ENCODE peak calls at places on chromosome 21, in five cellular contexts. One of them, this sample, is unnamed.

GRCh38 chr21:35226302-35226701 is 177.2 kb upstream of the RUNX1 start:
- DNase-seq in effector memory CD4-positive, alpha-beta T cell: no peak
- DNase-seq in IMR-90: peak; percentile 75
- DNase-seq in bronchial epithelial cell: no peak
- DNase-seq in SJSA1: no peak
- DNase-seq in this sample: peak; percentile 33

GRCh38 chr21:15682977-15683376 is 46.8 kb upstream of the USP25 start:
- DNase-seq in bronchial epithelial cell: peak; percentile 86
- DNase-seq in IMR-90: peak; percentile 57
- DNase-seq in effector memory CD4-positive, alpha-beta T cell: no peak
- DNase-seq in SJSA1: no peak
- DNase-seq in this sample: no peak

GRCh38 chr21:24825348-24825747 is 781.9 kb downstream of the MRPL39 start:
- DNase-seq in IMR-90: no peak
- DNase-seq in bronchial epithelial cell: no peak
- DNase-seq in effector memory CD4-positive, alpha-beta T cell: no peak
- DNase-seq in SJSA1: no peak
- DNase-seq in this sample: no peak

GRCh38 chr21:35923971-35924370 is 136.4 kb downstream of the SETD4 start:
- DNase-seq in IMR-90: no peak
- DNase-seq in SJSA1: no peak
- DNase-seq in effector memory CD4-positive, alpha-beta T cell: no peak
- DNase-seq in bronchial epithelial cell: no peak
- DNase-seq in this sample: no peak

GRCh38 chr21:40340357-40340756 is 473.1 kb downstream of the PCP4 start:
- DNase-seq in bronchial epithelial cell: no peak
- DNase-seq in SJSA1: no peak
- DNase-seq in IMR-90: no peak
- DNase-seq in effector memory CD4-positive, alpha-beta T cell: no peak
- DNase-seq in this sample: no peak

GRCh38 chr21:31347435-31348032 is 3.5 kb upstream of the TIAM1 start:
- DNase-seq in IMR-90: peak; percentile 50
- DNase-seq in effector memory CD4-positive, alpha-beta T cell: no peak
- DNase-seq in SJSA1: no peak
- DNase-seq in bronchial epithelial cell: peak; percentile 62
- DNase-seq in this sample: no peak

GRCh38 chr21:35578831-35579470 is 481.4 kb downstream of the SETD4 start:
- DNase-seq in IMR-90: peak; percentile 66
- DNase-seq in SJSA1: no peak
- DNase-seq in effector memory CD4-positive, alpha-beta T cell: no peak
- DNase-seq in bronchial epithelial cell: peak; percentile 60
- DNase-seq in this sample: no peak

GRCh38 chr21:16570196-16570595 is 840.4 kb downstream of the USP25 start:
- DNase-seq in bronchial epithelial cell: no peak
- DNase-seq in IMR-90: peak; percentile 39
- DNase-seq in SJSA1: no peak
- DNase-seq in effector memory CD4-positive, alpha-beta T cell: no peak
- DNase-seq in this sample: no peak

GRCh38 chr21:34788879-34789278 is 120.1 kb downstream of the CLIC6 start:
- DNase-seq in SJSA1: no peak
- DNase-seq in IMR-90: no peak
- DNase-seq in bronchial epithelial cell: no peak
- DNase-seq in effector memory CD4-positive, alpha-beta T cell: no peak
- DNase-seq in this sample: no peak

GRCh38 chr21:31732891-31733520 is 1.1 kb upstream of the SCAF4 start:
- DNase-seq in SJSA1: no peak
- DNase-seq in effector memory CD4-positive, alpha-beta T cell: no peak
- DNase-seq in IMR-90: peak; percentile 35
- DNase-seq in bronchial epithelial cell: no peak
- DNase-seq in this sample: no peak

GRCh38 chr21:34808569-34809204 is 139.9 kb downstream of the CLIC6 start:
- DNase-seq in IMR-90: peak; percentile 88
- DNase-seq in effector memory CD4-positive, alpha-beta T cell: no peak
- DNase-seq in bronchial epithelial cell: peak; percentile 69
- DNase-seq in SJSA1: peak; percentile 48
- DNase-seq in this sample: no peak

GRCh38 chr21:40447016-40447415 is 399.9 kb downstream of the DSCAM start:
- DNase-seq in bronchial epithelial cell: no peak
- DNase-seq in SJSA1: no peak
- DNase-seq in IMR-90: no peak
- DNase-seq in effector memory CD4-positive, alpha-beta T cell: no peak
- DNase-seq in this sample: no peak

GRCh38 chr21:46009951-46010655 is 28.5 kb downstream of the COL6A1 start:
- DNase-seq in IMR-90: no peak
- DNase-seq in bronchial epithelial cell: no peak
- DNase-seq in SJSA1: no peak
- DNase-seq in effector memory CD4-positive, alpha-beta T cell: no peak
- DNase-seq in this sample: no peak

GRCh38 chr21:32611471-32611997 is 643 bp downstream of the CFAP298 start:
- DNase-seq in SJSA1: no peak
- DNase-seq in bronchial epithelial cell: peak; percentile 18
- DNase-seq in effector memory CD4-positive, alpha-beta T cell: no peak
- DNase-seq in IMR-90: peak; percentile 18
- DNase-seq in this sample: no peak

GRCh38 chr21:28579986-28580550 is 412.6 kb downstream of the LTN1 start:
- DNase-seq in IMR-90: no peak
- DNase-seq in bronchial epithelial cell: no peak
- DNase-seq in SJSA1: no peak
- DNase-seq in effector memory CD4-positive, alpha-beta T cell: no peak
- DNase-seq in this sample: no peak

GRCh38 chr21:18673789-18674188 is 270.2 kb upstream of the TMPRSS15 start:
- DNase-seq in SJSA1: no peak
- DNase-seq in IMR-90: no peak
- DNase-seq in bronchial epithelial cell: no peak
- DNase-seq in effector memory CD4-positive, alpha-beta T cell: no peak
- DNase-seq in this sample: no peak

GRCh38 chr21:14550200-14550599 is 4.1 kb upstream of the SAMSN1 start:
- DNase-seq in IMR-90: no peak
- DNase-seq in SJSA1: no peak
- DNase-seq in effector memory CD4-positive, alpha-beta T cell: no peak
- DNase-seq in bronchial epithelial cell: no peak
- DNase-seq in this sample: no peak

GRCh38 chr21:36164427-36164784 is 7.8 kb downstream of the DOP1B start:
- DNase-seq in bronchial epithelial cell: no peak
- DNase-seq in IMR-90: no peak
- DNase-seq in effector memory CD4-positive, alpha-beta T cell: no peak
- DNase-seq in SJSA1: no peak
- DNase-seq in this sample: no peak

GRCh38 chr21:16407403-16408279 is 677.9 kb downstream of the USP25 start:
- DNase-seq in SJSA1: no peak
- DNase-seq in effector memory CD4-positive, alpha-beta T cell: no peak
- DNase-seq in IMR-90: no peak
- DNase-seq in bronchial epithelial cell: no peak
- DNase-seq in this sample: no peak

GRCh38 chr21:30044447-30045064 is 104.8 kb upstream of the GRIK1 start:
- DNase-seq in bronchial epithelial cell: peak; percentile 28
- DNase-seq in SJSA1: no peak
- DNase-seq in effector memory CD4-positive, alpha-beta T cell: no peak
- DNase-seq in IMR-90: peak; percentile 7
- DNase-seq in this sample: no peak

DNA sequence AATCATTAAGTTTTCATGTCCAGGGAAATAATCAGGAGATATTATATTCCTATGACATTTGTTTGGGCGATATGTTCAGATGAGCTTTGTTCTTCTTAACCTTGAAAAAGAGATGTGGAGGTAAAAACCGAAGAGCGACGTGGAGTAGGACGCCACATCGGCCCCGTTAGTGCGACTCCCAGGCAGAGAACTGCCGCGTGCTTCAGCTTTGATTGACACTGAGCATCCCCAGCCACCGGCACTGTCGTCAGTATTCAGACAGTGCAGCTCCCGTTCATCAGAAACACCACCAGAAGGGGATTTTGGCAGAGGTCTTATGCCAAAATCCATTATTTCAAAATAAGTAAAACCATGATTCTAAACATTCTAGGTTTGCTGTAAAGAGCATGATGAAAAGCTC is 66.4 kb downstream of the AGPAT3 start:
- DNase-seq in IMR-90: no peak
- DNase-seq in SJSA1: no peak
- DNase-seq in bronchial epithelial cell: no peak
- DNase-seq in effector memory CD4-positive, alpha-beta T cell: no peak
- DNase-seq in this sample: no peak
- H3K36me3 ChIP-seq in IMR-90: peaks cover 10% of the 10 kb centered on the region
- H3K36me3 ChIP-seq in SJSA1: peaks cover 58% of the 10 kb centered on the region
- H3K36me3 ChIP-seq in bronchial epithelial cell: peaks cover 2% of the 10 kb centered on the region
- H3K36me3 ChIP-seq in effector memory CD4-positive, alpha-beta T cell: peaks cover 19% of the 10 kb centered on the region
- H3K36me3 ChIP-seq in this sample: peaks cover 14% of the 10 kb centered on the region

GRCh38 chr21:44960141-44961092 is 20.6 kb downstream of the SLX9 start:
- DNase-seq in SJSA1: no peak
- DNase-seq in effector memory CD4-positive, alpha-beta T cell: no peak
- DNase-seq in bronchial epithelial cell: no peak
- DNase-seq in IMR-90: no peak
- DNase-seq in this sample: no peak

GRCh38 chr21:44965251-44966022 is 25.6 kb downstream of the SLX9 start:
- DNase-seq in bronchial epithelial cell: no peak
- DNase-seq in effector memory CD4-positive, alpha-beta T cell: no peak
- DNase-seq in IMR-90: peak; percentile 94
- DNase-seq in SJSA1: no peak
- DNase-seq in this sample: no peak

GRCh38 chr21:44964381-44964780 is 24.6 kb downstream of the SLX9 start:
- DNase-seq in bronchial epithelial cell: no peak
- DNase-seq in IMR-90: no peak
- DNase-seq in effector memory CD4-positive, alpha-beta T cell: no peak
- DNase-seq in SJSA1: no peak
- DNase-seq in this sample: no peak

GRCh38 chr21:44959376-44960091 is 19.7 kb downstream of the SLX9 start:
- DNase-seq in bronchial epithelial cell: no peak
- DNase-seq in SJSA1: no peak
- DNase-seq in IMR-90: no peak
- DNase-seq in effector memory CD4-positive, alpha-beta T cell: no peak
- DNase-seq in this sample: no peak

GRCh38 chr21:44962481-44962966 is 22.7 kb downstream of the SLX9 start:
- DNase-seq in bronchial epithelial cell: peak; percentile 71
- DNase-seq in SJSA1: peak; percentile 88
- DNase-seq in IMR-90: peak; percentile 100
- DNase-seq in effector memory CD4-positive, alpha-beta T cell: no peak
- DNase-seq in this sample: peak; percentile 95
- H3K36me3 ChIP-seq in bronchial epithelial cell: peaks cover 17% of the 10 kb centered on the region
- H3K36me3 ChIP-seq in SJSA1: peaks cover 59% of the 10 kb centered on the region
- H3K36me3 ChIP-seq in IMR-90: peaks cover 19% of the 10 kb centered on the region
- H3K36me3 ChIP-seq in effector memory CD4-positive, alpha-beta T cell: peaks cover 36% of the 10 kb centered on the region
- H3K36me3 ChIP-seq in this sample: peaks cover 10% of the 10 kb centered on the region

DNA sequence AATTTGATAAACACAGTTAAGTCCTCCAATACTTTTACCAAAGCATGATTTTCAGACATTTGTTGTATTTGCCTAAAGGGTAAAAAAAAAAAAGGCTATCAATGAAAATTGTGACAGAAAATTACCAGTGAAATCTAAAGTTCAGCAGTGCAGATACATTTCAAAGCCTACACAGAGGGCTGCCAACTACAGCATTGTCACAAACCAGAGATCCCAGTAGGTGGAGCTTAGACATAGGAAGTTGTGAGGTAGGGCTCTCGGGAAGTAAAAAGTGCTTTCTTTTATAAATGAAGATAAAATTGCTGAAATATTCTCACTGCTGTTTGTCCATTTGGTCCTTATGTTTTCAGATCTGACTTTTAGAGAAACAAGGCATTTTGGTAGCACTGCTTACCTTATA is 123.0 kb downstream of the DYRK1A start:
- DNase-seq in bronchial epithelial cell: no peak
- DNase-seq in SJSA1: no peak
- DNase-seq in effector memory CD4-positive, alpha-beta T cell: no peak
- DNase-seq in IMR-90: no peak
- DNase-seq in this sample: no peak
- H3K36me3 ChIP-seq in bronchial epithelial cell: peaks cover 2% of the 10 kb centered on the region
- H3K36me3 ChIP-seq in SJSA1: peaks cover 45% of the 10 kb centered on the region
- H3K36me3 ChIP-seq in effector memory CD4-positive, alpha-beta T cell: peaks cover 31% of the 10 kb centered on the region
- H3K36me3 ChIP-seq in IMR-90: peaks cover 11% of the 10 kb centered on the region
- H3K36me3 ChIP-seq in this sample: no peaks in the 10 kb centered on the region

GRCh38 chr21:39238275-39238674 is 55.0 kb upstream of the PSMG1 start:
- DNase-seq in effector memory CD4-positive, alpha-beta T cell: no peak
- DNase-seq in SJSA1: no peak
- DNase-seq in IMR-90: no peak
- DNase-seq in bronchial epithelial cell: no peak
- DNase-seq in this sample: no peak
- H3K36me3 ChIP-seq in effector memory CD4-positive, alpha-beta T cell: peaks cover 45% of the 10 kb centered on the region
- H3K36me3 ChIP-seq in SJSA1: peaks cover 60% of the 10 kb centered on the region
- H3K36me3 ChIP-seq in IMR-90: peaks cover 24% of the 10 kb centered on the region
- H3K36me3 ChIP-seq in bronchial epithelial cell: peaks cover 9% of the 10 kb centered on the region
- H3K36me3 ChIP-seq in this sample: peaks cover 11% of the 10 kb centered on the region

GRCh38 chr21:39220150-39220549 is 36.9 kb upstream of the PSMG1 start:
- DNase-seq in effector memory CD4-positive, alpha-beta T cell: no peak
- DNase-seq in SJSA1: no peak
- DNase-seq in IMR-90: no peak
- DNase-seq in bronchial epithelial cell: no peak
- DNase-seq in this sample: no peak

GRCh38 chr21:39217356-39218081 is 34.3 kb upstream of the PSMG1 start:
- DNase-seq in bronchial epithelial cell: no peak
- DNase-seq in IMR-90: no peak
- DNase-seq in SJSA1: no peak
- DNase-seq in effector memory CD4-positive, alpha-beta T cell: no peak
- DNase-seq in this sample: no peak

GRCh38 chr21:39216290-39216689 is 33.0 kb upstream of the PSMG1 start:
- DNase-seq in IMR-90: no peak
- DNase-seq in effector memory CD4-positive, alpha-beta T cell: no peak
- DNase-seq in bronchial epithelial cell: no peak
- DNase-seq in SJSA1: no peak
- DNase-seq in this sample: no peak

GRCh38 chr21:39215078-39215477 is 31.8 kb upstream of the PSMG1 start:
- DNase-seq in SJSA1: no peak
- DNase-seq in IMR-90: no peak
- DNase-seq in effector memory CD4-positive, alpha-beta T cell: no peak
- DNase-seq in bronchial epithelial cell: no peak
- DNase-seq in this sample: no peak

DNA sequence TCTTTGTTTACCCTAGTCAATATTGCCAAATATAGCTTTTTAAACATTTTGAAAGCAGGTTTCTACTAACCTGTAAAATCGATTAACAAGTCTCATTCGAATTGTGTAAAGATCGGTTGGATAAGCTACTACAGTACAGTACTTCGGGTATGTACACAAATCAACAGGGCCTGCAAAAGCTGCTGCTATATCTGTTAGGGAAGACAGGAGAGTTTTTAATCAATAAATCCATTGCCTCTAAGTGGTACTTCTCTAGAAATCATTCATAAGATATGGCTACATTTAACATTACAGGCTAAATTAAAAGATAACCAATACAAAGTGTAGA is 34.8 kb upstream of the PSMG1 start:
- DNase-seq in IMR-90: no peak
- DNase-seq in effector memory CD4-positive, alpha-beta T cell: no peak
- DNase-seq in bronchial epithelial cell: no peak
- DNase-seq in SJSA1: no peak
- DNase-seq in this sample: no peak
- H3K36me3 ChIP-seq in IMR-90: peaks cover 25% of the 10 kb centered on the region
- H3K36me3 ChIP-seq in effector memory CD4-positive, alpha-beta T cell: peaks cover 28% of the 10 kb centered on the region
- H3K36me3 ChIP-seq in bronchial epithelial cell: peaks cover 4% of the 10 kb centered on the region
- H3K36me3 ChIP-seq in SJSA1: peaks cover 26% of the 10 kb centered on the region
- H3K36me3 ChIP-seq in this sample: peaks cover 2% of the 10 kb centered on the region

GRCh38 chr21:42906222-42906621 is 13.1 kb downstream of the NDUFV3 start:
- DNase-seq in effector memory CD4-positive, alpha-beta T cell: no peak
- DNase-seq in bronchial epithelial cell: no peak
- DNase-seq in SJSA1: no peak
- DNase-seq in IMR-90: no peak
- DNase-seq in this sample: no peak
- H3K36me3 ChIP-seq in effector memory CD4-positive, alpha-beta T cell: peaks cover 38% of the 10 kb centered on the region
- H3K36me3 ChIP-seq in bronchial epithelial cell: peaks cover 20% of the 10 kb centered on the region
- H3K36me3 ChIP-seq in SJSA1: peaks cover 78% of the 10 kb centered on the region
- H3K36me3 ChIP-seq in IMR-90: peaks cover 47% of the 10 kb centered on the region
- H3K36me3 ChIP-seq in this sample: peaks cover 25% of the 10 kb centered on the region

This sample was measured in BJ.